ENCODE peak calls at places on chromosomes 12 and 14, in four cellular contexts. H is NCI-H345, J is ovary, Q is pulmonary artery endothelial cell. M is an unnamed sample.

GRCh38 chr12:73612571-73612970 is 925.1 kb upstream of the ATXN7L3B start:
- DNase-seq in J (no peak), Q (no peak), H (no peak), M (no peak)

GRCh38 chr14:94203473-94204210 is 29.5 kb downstream of the PPP4R4 start:
- DNase-seq in J (no peak), H (no peak), Q (no peak), M (no peak)

GRCh38 chr12:31928246-31929139 is 30.7 kb upstream of the RESF1 start:
- DNase-seq in Q (no peak), H (no peak), J (no peak), M (no peak)

GRCh38 chr12:52126605-52127578 is 47.4 kb downstream of the SMIM41 start:
- DNase-seq in J (no peak), H (no peak), Q (peak; percentile 91), M (no peak)

GRCh38 chr14:85566603-85567002 is 36.7 kb downstream of the FLRT2 start:
- DNase-seq in Q (peak; percentile 36), J (no peak), H (no peak), M (no peak)

GRCh38 chr12:81332054-81332453 is 254.2 kb downstream of the ACSS3 start:
- DNase-seq in J (no peak), H (no peak), Q (no peak), M (no peak)

GRCh38 chr14:76848879-76849278 is 22.7 kb downstream of the LRRC74A start:
- DNase-seq in Q (no peak), H (no peak), J (no peak), M (no peak)

GRCh38 chr12:99552022-99552421 is 95.5 kb upstream of the GARIN6 start:
- DNase-seq in Q (no peak), J (no peak), H (no peak), M (no peak)

GRCh38 chr12:53098354-53098981 is 1.0 kb downstream of the IGFBP6 start:
- DNase-seq in J (peak; percentile 63), Q (no peak), H (no peak), M (peak; percentile 78)

GRCh38 chr12:120228291-120229070 is 27.6 kb upstream of the RPLP0 start:
- DNase-seq in Q (no peak), H (peak; percentile 74), J (peak; percentile 91), M (peak; percentile 95)

GRCh38 chr12:131872154-131873046 is 22.0 kb upstream of the ULK1 start:
- DNase-seq in H (no peak), J (no peak), Q (no peak), M (no peak)

GRCh38 chr14:20501346-20501745 is 4.0 kb upstream of the RNASE10 start:
- DNase-seq in H (no peak), Q (peak; percentile 43), J (no peak), M (no peak)

GRCh38 chr12:75853621-75854020 is 178.0 kb downstream of the PHLDA1 start:
- DNase-seq in H (peak; percentile 28), J (no peak), Q (no peak), M (no peak)

GRCh38 chr14:91237219-91237618 is 7.3 kb downstream of the GPR68 start:
- DNase-seq in Q (no peak), H (no peak), J (no peak), M (no peak)

GRCh38 chr12:132324841-132325732 is 4.3 kb downstream of the GALNT9 start:
- DNase-seq in Q (no peak), H (no peak), J (no peak), M (no peak)

GRCh38 chr12:22971247-22971646 is 346.3 kb downstream of the ETNK1 start:
- DNase-seq in J (no peak), H (no peak), Q (no peak), M (no peak)

GRCh38 chr14:73242274-73242960 is 5.1 kb downstream of the PAPLN start:
- DNase-seq in J (peak; percentile 37), H (no peak), Q (no peak), M (peak; percentile 33)

GRCh38 chr12:69966839-69967238 is 141.8 kb downstream of the MYRFL start:
- DNase-seq in J (no peak), H (no peak), Q (no peak), M (no peak)

GRCh38 chr14:100304825-100305445 is 1.3 kb downstream of the SLC25A29 start:
- DNase-seq in J (peak; percentile 68), Q (no peak), H (peak; percentile 85), M (peak; percentile 69)

GRCh38 chr14:50773632-50774541 is 57.1 kb downstream of the NIN start:
- DNase-seq in H (peak; percentile 7), J (no peak), Q (no peak), M (peak; percentile 77)